ENCODE peak calls at places on chromosomes 2 and 18, in four cellular contexts. C is AG10803, K is AML-193, J is NCI-H1092 treated with DMSO at 0.1 percent for 48 hours. P is an unnamed sample.

GRCh38 chr2:9375857-9376428 is 47.4 kb downstream of the ITGB1BP1 start:
- DNase-seq in J (no peak), K (no peak), C (no peak), P (no peak)

GRCh38 chr18:24991661-24992060 is 360.3 kb downstream of the ZNF521 start:
- DNase-seq in J (no peak), K (no peak), C (peak; percentile 31), P (no peak)

GRCh38 chr2:74457129-74457548 is 1.1 kb upstream of the WBP1 start:
- DNase-seq in J (no peak), C (no peak), K (no peak), P (peak; percentile 47)

GRCh38 chr18:59927246-59927825 is 27.5 kb downstream of the PMAIP1 start:
- DNase-seq in K (no peak), C (peak; percentile 48), J (no peak), P (no peak)

GRCh38 chr2:85501244-85501643 is 37.7 kb upstream of the MAT2A start:
- DNase-seq in J (no peak), C (no peak), K (peak; percentile 98), P (peak; percentile 96)

GRCh38 chr2:96403481-96403880 is 67.9 kb downstream of the NCAPH start:
- DNase-seq in K (no peak), J (no peak), C (no peak), P (no peak)

GRCh38 chr2:64143154-64144056 is 815 bp downstream of the PELI1 start:
- DNase-seq in J (peak; percentile 39), C (peak; percentile 25), K (peak; percentile 43), P (peak; percentile 59)

GRCh38 chr2:174004900-174005605 is 39.9 kb upstream of the SP3 start:
- DNase-seq in K (no peak), J (no peak), C (peak; percentile 82), P (no peak)

GRCh38 chr2:18362696-18363095 is 197.8 kb downstream of the RDH14 start:
- DNase-seq in K (no peak), C (peak; percentile 74), J (no peak), P (no peak)

GRCh38 chr18:49400398-49401072 is 59.9 kb downstream of the DYM start:
- DNase-seq in J (no peak), K (no peak), C (peak; percentile 30), P (no peak)

GRCh38 chr18:35695384-35695783 is 113.8 kb downstream of the GALNT1 start:
- DNase-seq in C (no peak), K (no peak), J (no peak), P (no peak)